ENCODE peak calls at places on chromosomes 2 and 18, in four cellular contexts. B is K562, D is A549, P is endothelial cell of umbilical vein. N is an unnamed sample.

GRCh38 chr2:58762176-58762781 is 521.2 kb upstream of the FANCL start:
- DNase-seq in B (peak), D (peak), P (peak), N (peak)

GRCh38 chr2:102436284-102436683 is 13.3 kb downstream of the IL18RAP start:
- DNase-seq in D (no peak), P (peak), B (no peak), N (no peak)

GRCh38 chr2:231680992-231681852 is 27.1 kb upstream of the PTMA start:
- DNase-seq in P (peak), D (peak), B (peak), N (peak)

GRCh38 chr2:22282902-22283301 is 1102.1 kb upstream of the KLHL29 start:
- DNase-seq in D (no peak), B (no peak), P (no peak), N (peak)

GRCh38 chr2:70942900-70943871 is 7.5 kb downstream of the ATP6V1B1 start:
- DNase-seq in P (no peak), D (no peak), B (no peak), N (no peak)

GRCh38 chr2:199379251-199379650 is 78.5 kb downstream of the SATB2 start:
- DNase-seq in D (peak), B (no peak), P (no peak), N (no peak)

GRCh38 chr18:56650056-56650455 is 1.1 kb upstream of the WDR7 start:
- DNase-seq in B (no peak), D (no peak), P (no peak), N (no peak)

GRCh38 chr18:63216911-63217311 is 102.7 kb downstream of the BCL2 start:
- DNase-seq in D (no peak), P (no peak), B (no peak), N (no peak)

GRCh38 chr2:143217512-143218136 is 88.4 kb downstream of the ARHGAP15 start:
- DNase-seq in D (no peak), P (no peak), B (no peak), N (peak)

GRCh38 chr2:179263460-179264237 is 983 bp downstream of the SESTD1 start:
- DNase-seq in B (peak), P (peak), D (peak), N (peak)

GRCh38 chr2:43133708-43134570 is 92.5 kb downstream of the ZFP36L2 start:
- DNase-seq in B (no peak), D (no peak), P (no peak), N (peak)

GRCh38 chr2:127321306-127321705 is 27.4 kb upstream of the ERCC3 start:
- DNase-seq in D (no peak), B (no peak), P (no peak), N (no peak)

GRCh38 chr2:201130524-201131186 is 14.7 kb downstream of the CFLAR start:
- DNase-seq in D (peak), P (peak), B (peak), N (peak)

GRCh38 chr2:48504647-48505327 is 25.2 kb upstream of the STON1 start:
- DNase-seq in B (no peak), P (peak), D (peak), N (no peak)

GRCh38 chr2:230216489-230216888 is 3.3 kb downstream of the SP110 start:
- DNase-seq in B (no peak), P (no peak), D (no peak), N (peak)

GRCh38 chr2:157559061-157559460 is 69.6 kb downstream of the ACVR1C start:
- DNase-seq in P (no peak), B (no peak), D (no peak), N (no peak)

GRCh38 chr2:207219036-207219435 is 53.3 kb upstream of the KLF7 start:
- DNase-seq in P (no peak), B (no peak), D (no peak), N (no peak)

GRCh38 chr2:24871852-24872323 is 48.1 kb downstream of the ADCY3 start:
- DNase-seq in P (no peak), B (no peak), D (no peak), N (no peak)

GRCh38 chr2:43426305-43427031 is 169.4 kb downstream of the THADA start:
- DNase-seq in B (peak), D (peak), P (peak), N (peak)

GRCh38 chr2:12106440-12107080 is 360.1 kb downstream of the LPIN1 start:
- DNase-seq in P (peak), D (peak), B (peak), N (peak)

GRCh38 chr2:161147856-161148255 is 12.4 kb upstream of the TANK start:
- DNase-seq in P (no peak), D (no peak), B (no peak), N (no peak)

GRCh38 chr2:222310747-222311320 is 12.0 kb upstream of the PAX3 start:
- DNase-seq in P (no peak), B (no peak), D (no peak), N (no peak)

GRCh38 chr2:51613-52012 is 5.3 kb upstream of the FAM110C start:
- DNase-seq in B (no peak), P (no peak), D (no peak), N (no peak)

GRCh38 chr2:161130354-161130753 is 29.9 kb upstream of the TANK start:
- DNase-seq in B (no peak), P (no peak), D (no peak), N (no peak)

GRCh38 chr2:88177556-88177955 is 7.4 kb downstream of the THNSL2 start:
- DNase-seq in D (no peak), B (no peak), P (no peak), N (no peak)

GRCh38 chr2:149597050-149598013 is 9.8 kb upstream of the MMADHC start:
- DNase-seq in B (peak), P (peak), D (peak), N (peak)

GRCh38 chr2:139990646-139991335 is 1210.6 kb upstream of the NXPH2 start:
- DNase-seq in P (no peak), D (no peak), B (no peak), N (no peak)

GRCh38 chr2:128404709-128405466 is 86.2 kb upstream of the HS6ST1 start:
- DNase-seq in D (no peak), P (no peak), B (no peak), N (no peak)

GRCh38 chr2:96684883-96685282 is 42.3 kb downstream of the FER1L5 start:
- DNase-seq in P (no peak), D (no peak), B (no peak), N (no peak)

GRCh38 chr2:36371963-36372391 is 16.4 kb downstream of the CRIM1 start:
- DNase-seq in P (peak), D (peak), B (no peak), N (no peak)

GRCh38 chr2:227597993-227598392 is 700 bp upstream of the SCYGR2 start:
- DNase-seq in D (no peak), P (no peak), B (no peak), N (no peak)

GRCh38 chr18:3451166-3451988 is 1.4 kb downstream of the TGIF1 start:
- DNase-seq in P (peak), D (peak), B (peak), N (peak)

GRCh38 chr2:22843919-22844537 is 541.0 kb upstream of the KLHL29 start:
- DNase-seq in P (no peak), D (no peak), B (no peak), N (no peak)

GRCh38 chr18:78977627-78978271 is 1.9 kb upstream of the SALL3 start:
- DNase-seq in D (no peak), B (no peak), P (no peak), N (no peak)

GRCh38 chr18:44680271-44681038 is at the start of gene SETBP1:
- DNase-seq in D (peak), B (no peak), P (peak), N (no peak)

GRCh38 chr2:173432049-173432754 is 77.5 kb downstream of the CDCA7 start:
- DNase-seq in P (no peak), D (peak), B (no peak), N (peak)

GRCh38 chr2:15941970-15942710 is 1.8 kb downstream of the MYCN start:
- DNase-seq in P (peak), D (no peak), B (no peak), N (no peak)

GRCh38 chr2:49770919-49771318 is 616.6 kb upstream of the FSHR start:
- DNase-seq in D (peak), P (no peak), B (no peak), N (peak)
- TF ChIP-seq MYC in D (no peak), P (no peak), B (no peak), N (no peak)

DNA sequence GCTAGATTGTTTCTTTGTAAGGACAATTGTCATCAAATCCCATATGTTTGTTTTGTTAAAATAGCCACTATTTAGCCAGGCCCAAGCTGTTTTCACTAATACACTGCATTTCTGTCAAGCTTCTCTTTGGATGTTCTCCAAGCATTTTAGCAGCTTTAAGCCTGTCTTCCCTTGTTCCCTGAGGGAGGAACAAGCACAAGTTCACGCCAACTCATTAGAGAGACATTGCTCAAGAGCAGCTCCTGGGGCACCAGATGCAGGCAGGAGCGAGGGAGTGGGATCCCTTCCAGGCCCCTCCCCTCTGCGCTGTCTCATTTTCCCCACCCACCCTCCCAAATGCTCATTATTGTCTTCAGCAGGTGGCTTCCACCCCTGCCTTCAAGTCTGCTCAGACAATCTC is 32.6 kb upstream of the PPP3R1 start:
- DNase-seq in P (no peak), B (no peak), D (no peak), N (peak)
- TF ChIP-seq MAX in P (no peak), B (no peak), D (no peak), N (no peak)

GRCh38 chr2:144237108-144237507 is 282.8 kb downstream of the ZEB2 start:
- DNase-seq in P (no peak), D (no peak), B (no peak), N (no peak)
- TF ChIP-seq MYC in P (no peak), D (no peak), B (no peak), N (no peak)

GRCh38 chr2:20600756-20601325 is 50.1 kb downstream of the HS1BP3 start:
- DNase-seq in P (peak), D (no peak), B (no peak), N (no peak)
- TF ChIP-seq MAX in P (no peak), D (no peak), B (no peak), N (no peak)

DNA sequence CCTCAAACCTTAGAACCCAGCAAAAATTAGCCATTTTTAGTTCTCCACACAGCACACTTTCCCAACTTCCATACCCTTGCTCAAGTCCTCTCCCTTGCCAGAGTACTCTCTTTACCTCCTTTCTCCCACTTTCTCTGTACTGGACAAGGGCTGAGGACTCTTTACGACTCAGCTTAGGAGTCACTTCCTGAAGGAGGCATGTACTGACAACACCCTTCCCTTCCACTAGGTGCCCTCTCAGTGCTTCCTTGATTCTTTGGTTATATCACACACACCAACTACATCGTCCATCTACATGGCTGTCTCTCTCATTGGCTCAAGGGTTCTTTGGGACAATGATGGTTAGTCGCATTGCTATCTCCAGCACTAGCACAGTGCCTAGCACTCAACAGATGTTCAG is 5.2 kb upstream of the C18orf63 start:
- DNase-seq in B (no peak), D (peak), P (peak), N (peak)
- TF ChIP-seq MYC in B (no peak), D (no peak), P (no peak), N (no peak)

GRCh38 chr18:7958081-7958896 is 391.2 kb downstream of the PTPRM start:
- DNase-seq in D (no peak), B (no peak), P (peak), N (no peak)
- TF ChIP-seq MAX in D (no peak), B (no peak), P (no peak), N (no peak)

DNA sequence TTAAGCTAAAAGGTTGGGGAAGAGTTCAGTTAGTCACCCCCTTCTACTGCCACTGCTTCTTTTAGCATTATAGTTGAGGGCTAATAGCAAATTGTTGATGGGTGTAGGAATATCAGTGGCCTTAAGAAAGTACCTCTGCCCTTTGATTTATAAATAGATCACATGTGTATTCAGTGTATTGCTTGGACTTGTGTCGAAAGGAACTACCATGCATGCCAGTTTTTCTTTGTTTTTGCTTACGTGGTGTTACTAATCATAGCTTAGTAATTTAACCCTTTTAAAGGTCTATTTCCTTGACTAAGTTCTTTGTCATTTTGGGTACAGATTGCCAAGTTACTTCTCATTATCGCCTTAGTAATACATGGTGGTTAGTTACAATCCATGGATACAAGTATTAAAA is 85.6 kb downstream of the MIB1 start:
- DNase-seq in D (no peak), P (peak), B (no peak), N (no peak)
- TF ChIP-seq MYC in D (no peak), P (no peak), B (no peak), N (no peak)

GRCh38 chr18:5180254-5180653 is 16.8 kb downstream of the AKAIN1 start:
- DNase-seq in P (no peak), B (no peak), D (no peak), N (no peak)
- TF ChIP-seq MAX in P (no peak), B (no peak), D (no peak), N (no peak)

GRCh38 chr2:45585267-45585861 is 25.7 kb downstream of the SRBD1 start:
- DNase-seq in B (no peak), D (peak), P (peak), N (peak)

GRCh38 chr2:45583989-45584388 is 27.1 kb downstream of the SRBD1 start:
- DNase-seq in D (no peak), P (no peak), B (no peak), N (peak)

GRCh38 chr2:45582522-45582921 is 28.5 kb downstream of the SRBD1 start:
- DNase-seq in D (no peak), B (no peak), P (no peak), N (no peak)

GRCh38 chr2:45588158-45588829 is 22.8 kb downstream of the SRBD1 start:
- DNase-seq in B (peak), D (no peak), P (no peak), N (peak)

DNA sequence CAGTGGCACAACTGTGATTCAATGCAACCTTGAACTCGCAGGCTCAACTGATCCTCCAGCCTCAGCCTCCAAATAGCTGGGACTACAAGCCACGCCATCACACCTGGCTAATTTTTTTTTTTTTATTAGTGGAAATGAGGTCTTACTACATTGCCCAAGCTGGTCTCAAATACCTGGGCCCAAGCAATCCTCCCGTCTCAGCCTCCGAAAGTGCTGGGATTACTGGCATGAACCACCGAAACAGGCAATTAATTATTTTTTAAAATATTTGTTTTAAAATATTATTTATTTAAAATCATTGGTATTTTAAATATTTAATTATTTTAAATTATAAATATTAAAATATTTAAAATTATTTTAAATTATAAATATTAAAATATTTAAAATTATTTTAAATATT is 24.5 kb downstream of the SRBD1 start:
- DNase-seq in P (no peak), B (no peak), D (no peak), N (no peak)
- TF ChIP-seq MYC in P (no peak), B (no peak), D (no peak), N (no peak)

GRCh38 chr2:46803911-46804670 is 111.5 kb downstream of the MCFD2 start:
- DNase-seq in P (no peak), D (peak), B (no peak), N (no peak)

GRCh38 chr2:46801731-46802664 is 113.6 kb downstream of the MCFD2 start:
- DNase-seq in P (no peak), D (no peak), B (peak), N (no peak)

GRCh38 chr2:46803551-46803885 is 112.1 kb downstream of the MCFD2 start:
- DNase-seq in D (no peak), B (no peak), P (no peak), N (no peak)

GRCh38 chr2:46804794-46805193 is 110.8 kb downstream of the MCFD2 start:
- DNase-seq in P (no peak), B (no peak), D (no peak), N (no peak)

GRCh38 chr2:46802665-46803550 is 112.7 kb downstream of the MCFD2 start:
- DNase-seq in P (peak), B (no peak), D (no peak), N (no peak)
- TF ChIP-seq MAX in P (no peak), B (no peak), D (no peak), N (no peak)